ENCODE peak calls at places on chromosomes 7 and 10, in ten cellular contexts. P, W, D, Z, Y, E, T, K, C and A are unnamed samples.

GRCh38 chr7:10122573-10123100 is 851.0 kb upstream of the PHF14 start:
- DNase-seq in P (no peak), W (no peak), D (no peak), Z (no peak), Y (no peak), E (no peak), T (peak; percentile 53), K (peak; percentile 20), C (no peak), A (no peak)

GRCh38 chr7:88224596-88225275 is 4.9 kb upstream of the SRI start:
- DNase-seq in P (peak; percentile 78), W (peak; percentile 21), D (peak; percentile 88), Z (no peak), Y (no peak), E (no peak), T (no peak), K (no peak), C (peak; percentile 18), A (peak; percentile 77)

GRCh38 chr10:35130588-35131146 is 4.0 kb downstream of the CREM start:
- DNase-seq in P (peak; percentile 92), W (no peak), D (peak; percentile 24), Z (no peak), Y (no peak), E (no peak), T (no peak), K (no peak), C (no peak), A (no peak)

GRCh38 chr7:150737265-150738055 is at the start of gene GIMAP5:
- DNase-seq in P (no peak), W (no peak), D (no peak), Z (peak; percentile 58), Y (no peak), E (no peak), T (no peak), K (no peak), C (no peak), A (no peak)

GRCh38 chr7:74479961-74480829 is 26.5 kb downstream of the GTF2IRD1 start:
- DNase-seq in P (no peak), W (no peak), D (peak; percentile 63), Z (no peak), Y (peak; percentile 78), E (no peak), T (peak; percentile 88), K (peak; percentile 96), C (peak; percentile 87), A (peak; percentile 89)

GRCh38 chr10:101848894-101849351 is 5.3 kb upstream of the KCNIP2 start:
- DNase-seq in P (no peak), W (no peak), D (no peak), Z (no peak), Y (no peak), E (no peak), T (peak; percentile 78), K (no peak), C (no peak), A (peak; percentile 20)

GRCh38 chr10:78543749-78544446 is 510.2 kb downstream of the RPS24 start:
- DNase-seq in P (no peak), W (no peak), D (no peak), Z (no peak), Y (no peak), E (no peak), T (no peak), K (peak; percentile 66), C (peak; percentile 33), A (peak; percentile 96)

GRCh38 chr7:1809601-1810258 is 139.7 kb downstream of the ELFN1 start:
- DNase-seq in P (no peak), W (no peak), D (no peak), Z (no peak), Y (no peak), E (no peak), T (no peak), K (no peak), C (no peak), A (no peak)

GRCh38 chr10:102175415-102175814 is 23.2 kb downstream of the NOLC1 start:
- DNase-seq in P (no peak), W (no peak), D (no peak), Z (no peak), Y (no peak), E (no peak), T (no peak), K (no peak), C (peak; percentile 63), A (peak; percentile 62)

GRCh38 chr10:98391578-98391991 is 23.4 kb downstream of the PYROXD2 start:
- DNase-seq in P (no peak), W (no peak), D (peak; percentile 75), Z (no peak), Y (no peak), E (no peak), T (no peak), K (no peak), C (no peak), A (no peak)

GRCh38 chr10:98389398-98389797 is 25.6 kb downstream of the PYROXD2 start:
- DNase-seq in P (no peak), W (no peak), D (no peak), Z (no peak), Y (no peak), E (no peak), T (no peak), K (no peak), C (no peak), A (no peak)

GRCh38 chr10:98390406-98390805 is 24.6 kb downstream of the PYROXD2 start:
- DNase-seq in P (no peak), W (no peak), D (no peak), Z (no peak), Y (no peak), E (no peak), T (no peak), K (no peak), C (no peak), A (no peak)

GRCh38 chr10:98391065-98391464 is 23.9 kb downstream of the PYROXD2 start:
- DNase-seq in P (no peak), W (no peak), D (no peak), Z (no peak), Y (no peak), E (no peak), T (no peak), K (no peak), C (no peak), A (no peak)

GRCh38 chr10:98388086-98388655 is 26.8 kb downstream of the PYROXD2 start:
- DNase-seq in P (no peak), W (no peak), D (no peak), Z (no peak), Y (no peak), E (no peak), T (no peak), K (no peak), C (no peak), A (no peak)
- TF ChIP-seq CTCF in P (no peak), W (no peak), D (no peak), Z (no peak), Y (no peak), E (peak; percentile 30), T (peak; percentile 52), K (no peak), C (peak; percentile 34), A (no peak)

DNA sequence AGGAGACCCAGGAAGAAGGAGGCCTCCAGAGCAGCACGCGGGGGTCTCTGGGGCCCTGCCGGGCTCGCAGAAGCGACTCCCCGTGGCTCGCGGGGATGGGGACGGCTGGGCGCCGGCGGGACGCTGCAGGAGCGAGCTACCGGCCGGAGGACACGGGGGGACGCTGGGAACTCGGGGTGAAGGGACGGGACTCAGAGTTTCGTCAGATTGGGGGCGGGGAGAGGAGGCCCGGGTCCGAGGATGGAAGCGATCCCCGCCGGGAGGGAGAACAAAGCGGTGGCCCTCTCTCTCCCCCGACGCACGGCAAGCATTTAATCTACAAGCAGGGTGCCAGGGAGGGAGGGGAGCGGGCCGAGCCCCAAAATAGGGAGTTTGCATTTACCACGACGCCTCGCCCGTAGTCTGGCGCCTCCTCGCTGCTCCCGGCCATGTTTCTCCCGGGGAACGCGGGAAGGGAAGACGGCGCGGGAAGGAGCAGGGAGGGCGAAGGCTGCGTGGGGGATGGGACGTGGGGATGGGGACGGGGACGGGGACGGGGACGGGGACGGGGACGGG is at the start of gene PRTFDC1:
- DNase-seq in P (peak; percentile 20), W (peak; percentile 48), D (no peak), Z (peak; percentile 50), Y (peak; percentile 57), E (no peak), T (peak; percentile 81), K (no peak), C (no peak), A (no peak)
- TF ChIP-seq CTCF in P (no peak), W (no peak), D (peak; percentile 45), Z (no peak), Y (no peak), E (no peak), T (no peak), K (no peak), C (peak; percentile 44), A (no peak)

GRCh38 chr7:24472093-24472492 is 101.2 kb upstream of the PALS2 start:
- DNase-seq in P (peak; percentile 44), W (no peak), D (peak; percentile 62), Z (no peak), Y (no peak), E (no peak), T (no peak), K (no peak), C (no peak), A (no peak)

GRCh38 chr7:24476227-24476626 is 97.0 kb upstream of the PALS2 start:
- DNase-seq in P (no peak), W (no peak), D (no peak), Z (no peak), Y (no peak), E (no peak), T (no peak), K (no peak), C (no peak), A (no peak)

GRCh38 chr7:24477376-24477775 is 95.9 kb upstream of the PALS2 start:
- DNase-seq in P (no peak), W (no peak), D (no peak), Z (no peak), Y (no peak), E (no peak), T (no peak), K (no peak), C (no peak), A (no peak)

GRCh38 chr7:24477807-24478655 is 95.2 kb upstream of the PALS2 start:
- DNase-seq in P (peak; percentile 76), W (peak; percentile 75), D (peak; percentile 71), Z (no peak), Y (no peak), E (no peak), T (peak; percentile 75), K (peak; percentile 30), C (peak; percentile 90), A (peak; percentile 86)

GRCh38 chr7:24475573-24475972 is 97.7 kb upstream of the PALS2 start:
- DNase-seq in P (no peak), W (no peak), D (no peak), Z (no peak), Y (no peak), E (no peak), T (peak; percentile 64), K (no peak), C (no peak), A (no peak)
- TF ChIP-seq CTCF in P (no peak), W (no peak), D (no peak), Z (no peak), Y (no peak), E (no peak), T (peak; percentile 26), K (no peak), C (no peak), A (no peak)

DNA sequence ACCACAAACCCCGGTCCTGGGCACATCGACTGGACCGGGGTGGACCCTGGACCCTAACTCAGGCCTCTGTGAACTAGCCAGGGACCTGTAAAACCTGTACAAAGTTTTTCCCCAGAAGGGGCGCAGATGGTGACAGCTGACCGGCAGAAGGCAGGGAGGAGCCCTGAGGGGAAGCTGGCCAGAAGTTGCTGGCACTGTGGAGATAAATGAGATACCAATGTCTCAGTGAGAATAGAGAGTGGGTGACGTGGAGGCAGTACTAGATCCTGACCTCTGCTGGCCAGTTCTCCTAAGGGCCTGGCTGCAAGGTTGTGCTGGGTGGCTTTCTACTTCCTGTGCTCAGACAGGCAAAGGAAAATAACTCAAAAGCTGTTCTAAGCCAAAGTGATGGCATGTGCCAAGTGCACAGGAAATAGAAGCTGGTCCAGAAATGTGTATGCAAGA is 10.6 kb upstream of the TSPAN14 start:
- DNase-seq in P (no peak), W (peak; percentile 73), D (no peak), Z (no peak), Y (no peak), E (no peak), T (peak; percentile 80), K (no peak), C (no peak), A (no peak)
- TF ChIP-seq CTCF in P (no peak), W (peak; percentile 50), D (peak; percentile 45), Z (no peak), Y (peak; percentile 60), E (peak; percentile 32), T (peak; percentile 78), K (peak; percentile 55), C (peak; percentile 57), A (peak; percentile 11)